ENCODE peak calls at places on chromosomes 6 and 20, in eight cellular contexts. M is foreskin keratinocyte; O is CD8-positive, alpha-beta memory T cell; X is MM.1S; A is left lung; V is HL-60; I is tibial artery; W is mesenchymal stem cell. U is an unnamed sample.

GRCh38 chr6:80132942-80133517 is 26.6 kb downstream of the BCKDHB start:
- DNase-seq in I (peak; percentile 57), O (no peak), A (no peak), V (peak; percentile 52), M (peak; percentile 39), W (peak; percentile 66), X (peak; percentile 31), U (peak; percentile 76)

GRCh38 chr20:3407426-3408250 is at the start of gene DNAAF9:
- DNase-seq in V (peak; percentile 71), I (peak; percentile 68), W (peak; percentile 81), X (peak; percentile 42), M (peak; percentile 85), O (peak; percentile 71), A (peak; percentile 91), U (peak; percentile 88)

GRCh38 chr6:144922120-144922722 is 637.1 kb downstream of the UTRN start:
- DNase-seq in I (no peak), X (no peak), V (no peak), O (no peak), M (no peak), A (no peak), W (no peak), U (no peak)

GRCh38 chr20:25076201-25076600 is 5.7 kb downstream of the VSX1 start:
- DNase-seq in O (no peak), M (no peak), I (no peak), W (no peak), V (no peak), X (no peak), A (no peak), U (no peak)

GRCh38 chr6:15312500-15312899 is 66.6 kb downstream of the JARID2 start:
- DNase-seq in I (no peak), X (no peak), W (peak; percentile 76), A (no peak), O (no peak), V (no peak), M (peak; percentile 35), U (no peak)

GRCh38 chr6:110125361-110125760 is 54.1 kb downstream of the WASF1 start:
- DNase-seq in M (no peak), I (no peak), X (no peak), A (no peak), W (no peak), O (no peak), V (no peak), U (no peak)

GRCh38 chr6:140225587-140226438 is 851.4 kb upstream of the CITED2 start:
- DNase-seq in X (no peak), M (peak; percentile 20), I (no peak), W (no peak), V (no peak), A (no peak), O (no peak), U (peak; percentile 25)

GRCh38 chr6:99432877-99433276 is 7.8 kb upstream of the PNISR start:
- DNase-seq in O (no peak), I (no peak), W (no peak), A (no peak), X (no peak), M (no peak), V (no peak), U (no peak)

GRCh38 chr6:43817192-43817591 is 47.2 kb downstream of the VEGFA start:
- DNase-seq in O (no peak), X (peak; percentile 48), M (no peak), A (no peak), W (peak; percentile 64), V (peak; percentile 58), I (no peak), U (peak; percentile 62)

GRCh38 chr6:30684386-30685156 is 1.9 kb downstream of the PPP1R18 start:
- DNase-seq in W (peak; percentile 51), A (peak; percentile 91), X (peak; percentile 40), V (peak; percentile 90), M (peak; percentile 29), I (peak; percentile 71), O (peak; percentile 25), U (peak; percentile 57)

GRCh38 chr6:167760979-167761793 is 65.5 kb upstream of the AFDN start:
- DNase-seq in M (no peak), W (peak; percentile 99), V (no peak), O (no peak), X (no peak), A (no peak), I (peak; percentile 70), U (peak; percentile 40)

GRCh38 chr6:110558575-110558974 is 82.2 kb upstream of the SLC22A16 start:
- DNase-seq in X (no peak), I (no peak), M (no peak), A (no peak), V (no peak), O (no peak), W (no peak), U (no peak)

GRCh38 chr6:163626073-163626867 is 211.8 kb downstream of the QKI start:
- DNase-seq in V (no peak), A (no peak), I (no peak), X (no peak), O (no peak), W (no peak), M (no peak), U (no peak)

DNA sequence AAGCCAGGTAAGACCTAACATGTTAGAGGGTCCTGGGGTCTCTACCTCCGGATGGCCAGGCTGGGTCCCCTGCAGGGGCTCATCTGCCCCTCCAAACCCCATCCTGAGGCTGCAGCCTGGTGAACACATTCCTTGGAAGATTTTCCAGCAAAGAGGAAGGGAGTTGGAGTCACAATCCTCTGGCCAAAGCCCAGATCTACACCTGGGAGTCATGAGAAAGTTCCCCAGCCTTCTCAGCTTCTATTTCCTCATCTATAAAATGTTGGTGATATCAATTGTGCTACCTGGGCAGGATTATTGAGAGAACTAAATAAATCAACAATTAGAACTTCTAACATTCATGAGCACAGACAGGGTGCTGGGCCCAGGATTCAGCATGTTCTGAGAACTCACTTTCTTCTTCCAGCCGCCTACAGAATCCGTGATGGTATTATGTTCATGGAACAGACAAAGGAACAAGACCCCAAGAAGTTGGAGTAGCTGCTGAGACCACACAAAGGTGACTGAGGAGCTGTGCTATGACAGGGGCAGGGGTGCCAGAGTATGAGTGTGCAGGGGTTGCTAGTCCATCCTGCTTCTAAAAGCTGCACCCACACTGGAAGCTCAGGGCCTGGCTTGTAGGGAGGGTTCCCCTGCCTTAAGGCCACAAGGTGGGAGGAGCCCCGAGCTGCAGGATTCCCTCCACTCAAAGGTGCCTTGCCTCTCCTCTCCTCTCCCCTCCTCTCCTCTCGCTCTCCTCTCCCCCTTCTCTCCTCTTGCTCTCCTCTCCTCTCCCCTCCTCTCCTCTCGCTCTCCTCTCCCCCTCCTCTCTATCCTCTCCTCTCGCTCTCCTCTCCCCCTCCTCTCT is 68.9 kb downstream of the BMP7 start:
- DNase-seq in W (no peak), I (no peak), O (no peak), A (no peak), X (no peak), M (no peak), V (no peak), U (no peak)
- H3K27ac ChIP-seq in W (no peak overlapping the region), I (no peak overlapping the region), O (no peak overlapping the region), A (no peak overlapping the region), X (no peak overlapping the region), M (no peak overlapping the region), V (no peak overlapping the region), U (peak overlapping the region; percentile 41)

GRCh38 chr20:21707267-21707666 is 1.8 kb downstream of the PAX1 start:
- DNase-seq in M (no peak), I (no peak), O (no peak), W (no peak), X (no peak), A (no peak), V (no peak), U (no peak)
- H3K27me3 ChIP-seq in M (peaks cover 97% of the 10 kb centered on the region), I (peaks cover 97% of the 10 kb centered on the region), O (peaks cover 4% of the 10 kb centered on the region), W (peaks cover 87% of the 10 kb centered on the region), X (no peaks in the 10 kb centered on the region), A (peaks cover 100% of the 10 kb centered on the region), V (peaks cover 77% of the 10 kb centered on the region), U (peaks cover 100% of the 10 kb centered on the region)

GRCh38 chr6:37020426-37021211 is 15.2 kb downstream of the FGD2 start:
- DNase-seq in V (no peak), O (no peak), I (no peak), A (no peak), X (no peak), W (no peak), M (no peak), U (no peak)
- H3K27ac ChIP-seq in V (no peak overlapping the region), O (no peak overlapping the region), I (no peak overlapping the region), A (no peak overlapping the region), X (no peak overlapping the region), W (no peak overlapping the region), M (no peak overlapping the region), U (no peak overlapping the region)

DNA sequence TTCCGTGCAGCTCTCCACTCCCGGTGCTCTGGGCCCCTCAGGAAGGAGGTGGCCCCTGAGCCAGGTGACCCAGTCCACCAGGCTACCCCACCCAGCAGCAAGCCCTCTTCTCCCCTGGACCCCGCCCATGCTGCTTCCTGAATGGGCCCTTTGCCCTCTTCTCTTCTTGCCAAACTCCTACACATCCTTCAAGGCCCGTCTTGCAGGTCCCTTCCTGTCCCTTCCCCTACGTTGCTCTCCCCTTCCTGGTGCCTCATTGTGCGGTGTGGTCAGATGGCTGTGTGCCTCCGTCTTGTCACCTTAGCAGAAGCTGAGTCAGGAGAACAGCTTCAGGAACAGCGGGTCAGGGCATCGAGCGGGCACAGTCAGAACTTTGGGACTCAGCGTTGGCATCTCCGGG is 3.4 kb upstream of the GATA5 start:
- DNase-seq in O (no peak), V (peak; percentile 18), A (no peak), I (no peak), W (no peak), M (no peak), X (no peak), U (no peak)
- H3K27me3 ChIP-seq in O (peaks cover 8% of the 10 kb centered on the region), V (peaks cover 73% of the 10 kb centered on the region), A (peaks cover 97% of the 10 kb centered on the region), I (peaks cover 97% of the 10 kb centered on the region), W (peaks cover 86% of the 10 kb centered on the region), M (peaks cover 85% of the 10 kb centered on the region), X (peaks cover 90% of the 10 kb centered on the region), U (no peaks in the 10 kb centered on the region)

GRCh38 chr6:132443206-132443605 is 41.9 kb upstream of the MOXD1 start:
- DNase-seq in I (no peak), O (no peak), M (peak; percentile 70), A (no peak), W (peak; percentile 53), V (no peak), X (no peak), U (no peak)
- H3K27ac ChIP-seq in I (no peak overlapping the region), O (no peak overlapping the region), M (no peak overlapping the region), A (no peak overlapping the region), W (no peak overlapping the region), V (no peak overlapping the region), X (no peak overlapping the region), U (no peak overlapping the region)

GRCh38 chr6:165852676-165853075 is 189.6 kb upstream of the PDE10A start:
- DNase-seq in V (no peak), O (no peak), W (no peak), A (no peak), X (no peak), I (no peak), M (no peak), U (no peak)
- H3K27me3 ChIP-seq in V (peaks cover 26% of the 10 kb centered on the region), O (peaks cover 11% of the 10 kb centered on the region), W (peaks cover 75% of the 10 kb centered on the region), A (peaks cover 76% of the 10 kb centered on the region), X (no peaks in the 10 kb centered on the region), I (peaks cover 66% of the 10 kb centered on the region), M (no peaks in the 10 kb centered on the region), U (peaks cover 72% of the 10 kb centered on the region)

DNA sequence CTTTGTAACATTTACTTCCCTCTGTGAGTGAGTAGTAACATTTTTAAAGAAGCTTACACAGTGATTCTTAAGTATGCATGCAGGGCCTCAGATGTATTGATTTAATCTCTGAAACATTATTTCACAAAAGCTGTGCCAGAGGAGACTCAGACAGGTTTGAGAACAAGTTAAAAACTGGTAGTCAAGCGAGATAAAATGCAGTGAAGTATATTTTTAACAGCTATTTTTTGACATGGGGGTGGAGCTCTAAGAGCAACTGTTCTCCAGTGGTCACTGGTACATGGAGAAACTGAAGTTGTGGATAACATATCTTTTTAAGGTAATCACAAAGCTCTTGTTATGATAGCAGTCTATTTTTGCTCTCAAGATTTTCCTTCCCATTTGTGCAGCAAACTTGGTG is 20.4 kb downstream of the DSTN start:
- DNase-seq in M (no peak), X (no peak), W (no peak), O (no peak), I (no peak), A (no peak), V (no peak), U (no peak)
- H3K27ac ChIP-seq in M (no peak overlapping the region), X (no peak overlapping the region), W (no peak overlapping the region), O (no peak overlapping the region), I (peak overlapping the region; percentile 99), A (no peak overlapping the region), V (no peak overlapping the region), U (peak overlapping the region; percentile 96)